ENCODE peak calls at places on chromosomes 7 and 10, in nine cellular contexts. Q is stimulated activated CD8-positive, alpha-beta memory T cell treated with anti-CD3 and anti-CD28 coated beads, Interleukin-4, amount 100 ng/mL, for 1 hour; V is activated T-cell treated with anti-CD3 and anti-CD28 coated beads, Interleukin-2, amount 50 U/mL, for 48 hours; G is HFFc6; I is left lobe of liver; S is iPS-NIHi11; R is NCI-H1436; M is astrocyte; C is EL. B is an unnamed sample.

GRCh38 chr10:47237316-47238260 is 62.4 kb upstream of the GDF10 start:
- DNase-seq in Q (no peak), V (peak; percentile 13), G (no peak), I (no peak), S (peak; percentile 36), R (no peak), M (no peak), C (no peak), B (no peak)

GRCh38 chr7:4017081-4017480 is 665.0 kb upstream of the FOXK1 start:
- DNase-seq in Q (no peak), V (no peak), G (no peak), I (no peak), S (no peak), R (no peak), M (no peak), C (no peak), B (no peak)

GRCh38 chr10:16520900-16521299 is 779 bp downstream of the C1QL3 start:
- DNase-seq in Q (no peak), V (peak; percentile 67), G (no peak), I (no peak), S (peak; percentile 61), R (peak; percentile 39), M (no peak), C (peak; percentile 21), B (peak; percentile 57)

GRCh38 chr10:89853796-89854195 is 152.4 kb downstream of the KIF20B start:
- DNase-seq in Q (no peak), V (no peak), G (no peak), I (no peak), S (peak; percentile 80), R (no peak), M (no peak), C (no peak), B (peak; percentile 35)

GRCh38 chr7:151378011-151378410 is 31.8 kb downstream of the WDR86 start:
- DNase-seq in Q (no peak), V (no peak), G (no peak), I (no peak), S (no peak), R (no peak), M (no peak), C (no peak), B (no peak)

GRCh38 chr7:157675427-157675930 is 338.7 kb downstream of the DNAJB6 start:
- DNase-seq in Q (no peak), V (no peak), G (no peak), I (no peak), S (no peak), R (no peak), M (no peak), C (no peak), B (no peak)

GRCh38 chr7:24913791-24914464 is 66.0 kb downstream of the OSBPL3 start:
- DNase-seq in Q (no peak), V (no peak), G (no peak), I (no peak), S (no peak), R (no peak), M (no peak), C (no peak), B (no peak)

GRCh38 chr7:108103566-108104298 is 26.4 kb downstream of the LAMB4 start:
- DNase-seq in Q (no peak), V (no peak), G (peak; percentile 50), I (no peak), S (no peak), R (no peak), M (no peak), C (peak; percentile 47), B (no peak)

GRCh38 chr10:132652936-132653590 is 115.5 kb downstream of the INPP5A start:
- DNase-seq in Q (no peak), V (no peak), G (no peak), I (no peak), S (no peak), R (no peak), M (no peak), C (no peak), B (no peak)

GRCh38 chr10:78959217-78959616 is 109.5 kb upstream of the ZMIZ1 start:
- DNase-seq in Q (no peak), V (no peak), G (no peak), I (no peak), S (no peak), R (no peak), M (no peak), C (no peak), B (no peak)

GRCh38 chr7:154345093-154345492 is 292.9 kb downstream of the DPP6 start:
- DNase-seq in Q (no peak), V (no peak), G (no peak), I (no peak), S (no peak), R (no peak), M (no peak), C (no peak), B (no peak)

GRCh38 chr10:82969405-82969804 is 1094.4 kb downstream of the NRG3 start:
- DNase-seq in Q (no peak), V (no peak), G (peak; percentile 67), I (no peak), S (no peak), R (no peak), M (no peak), C (peak; percentile 4), B (no peak)

GRCh38 chr7:119344466-119344865 is 928.5 kb upstream of the KCND2 start:
- DNase-seq in Q (no peak), V (no peak), G (no peak), I (no peak), S (no peak), R (no peak), M (no peak), C (no peak), B (no peak)

GRCh38 chr7:100516135-100516812 is 22.7 kb upstream of the AGFG2 start:
- DNase-seq in Q (no peak), V (peak; percentile 28), G (peak; percentile 66), I (no peak), S (peak; percentile 35), R (no peak), M (peak; percentile 95), C (peak; percentile 91), B (no peak)

GRCh38 chr7:489876-490275 is 29.8 kb downstream of the PDGFA start:
- DNase-seq in Q (no peak), V (no peak), G (no peak), I (no peak), S (no peak), R (no peak), M (no peak), C (no peak), B (no peak)

GRCh38 chr7:22444181-22444966 is 55.6 kb downstream of the STEAP1B start:
- DNase-seq in Q (no peak), V (no peak), G (no peak), I (no peak), S (peak; percentile 36), R (no peak), M (peak; percentile 12), C (no peak), B (no peak)

GRCh38 chr10:30784896-30785605 is 155.5 kb upstream of the LYZL2 start:
- DNase-seq in Q (no peak), V (peak; percentile 66), G (peak; percentile 54), I (peak; percentile 64), S (peak; percentile 86), R (peak; percentile 42), M (peak; percentile 75), C (peak; percentile 67), B (peak; percentile 77)

GRCh38 chr10:112304460-112304859 is 21.3 kb downstream of the TECTB start:
- DNase-seq in Q (no peak), V (no peak), G (peak; percentile 20), I (no peak), S (no peak), R (no peak), M (no peak), C (no peak), B (no peak)

GRCh38 chr10:116312534-116312933 is 11.7 kb upstream of the CCDC172 start:
- DNase-seq in Q (no peak), V (no peak), G (no peak), I (no peak), S (no peak), R (no peak), M (no peak), C (no peak), B (no peak)

GRCh38 chr7:207418-208127 is 15.2 kb downstream of the FAM20C start:
- DNase-seq in Q (no peak), V (no peak), G (no peak), I (no peak), S (peak; percentile 81), R (no peak), M (no peak), C (no peak), B (peak; percentile 43)

GRCh38 chr7:55185321-55185802 is 166.5 kb downstream of the EGFR start:
- DNase-seq in Q (no peak), V (no peak), G (peak; percentile 32), I (no peak), S (no peak), R (no peak), M (no peak), C (peak; percentile 29), B (no peak)

B was measured in nephron progenitor cell.